ENCODE peak calls at places on chromosome 6, in eight cellular contexts. One of them, this sample, is unnamed.

GRCh38 chr6:123016431-123017110 is 20.5 kb downstream of the CLVS2 start:
- DNase-seq in HFF-Myc: no peak
- DNase-seq in effector memory CD4-positive, alpha-beta T cell: no peak
- DNase-seq in globus pallidus: peak
- DNase-seq in lower leg skin: no peak
- DNase-seq in iPS-NIHi11: no peak
- DNase-seq in kidney: no peak
- DNase-seq in transverse colon: no peak
- DNase-seq in this sample: no peak

GRCh38 chr6:101286146-101286545 is 107.4 kb upstream of the GRIK2 start:
- DNase-seq in effector memory CD4-positive, alpha-beta T cell: no peak
- DNase-seq in HFF-Myc: no peak
- DNase-seq in kidney: no peak
- DNase-seq in lower leg skin: no peak
- DNase-seq in iPS-NIHi11: no peak
- DNase-seq in transverse colon: peak
- DNase-seq in globus pallidus: no peak
- DNase-seq in this sample: no peak

GRCh38 chr6:47042238-47042843 is at the start of gene ADGRF1:
- DNase-seq in effector memory CD4-positive, alpha-beta T cell: no peak
- DNase-seq in lower leg skin: no peak
- DNase-seq in iPS-NIHi11: peak
- DNase-seq in globus pallidus: no peak
- DNase-seq in HFF-Myc: no peak
- DNase-seq in kidney: peak
- DNase-seq in transverse colon: peak
- DNase-seq in this sample: no peak

GRCh38 chr6:77457720-77458349 is 5.5 kb downstream of the HTR1B start:
- DNase-seq in kidney: no peak
- DNase-seq in HFF-Myc: peak
- DNase-seq in iPS-NIHi11: peak
- DNase-seq in lower leg skin: peak
- DNase-seq in transverse colon: peak
- DNase-seq in effector memory CD4-positive, alpha-beta T cell: no peak
- DNase-seq in globus pallidus: peak
- DNase-seq in this sample: no peak

GRCh38 chr6:36467625-36468024 is 24.8 kb downstream of the KCTD20 start:
- DNase-seq in iPS-NIHi11: no peak
- DNase-seq in HFF-Myc: no peak
- DNase-seq in lower leg skin: no peak
- DNase-seq in effector memory CD4-positive, alpha-beta T cell: no peak
- DNase-seq in transverse colon: no peak
- DNase-seq in kidney: no peak
- DNase-seq in globus pallidus: no peak
- DNase-seq in this sample: no peak

GRCh38 chr6:7324520-7324919 is 11.5 kb upstream of the SSR1 start:
- DNase-seq in iPS-NIHi11: no peak
- DNase-seq in lower leg skin: peak
- DNase-seq in globus pallidus: peak
- DNase-seq in kidney: no peak
- DNase-seq in effector memory CD4-positive, alpha-beta T cell: no peak
- DNase-seq in HFF-Myc: no peak
- DNase-seq in transverse colon: peak
- DNase-seq in this sample: no peak

GRCh38 chr6:125196613-125197012 is 43.0 kb downstream of the TPD52L1 start:
- DNase-seq in lower leg skin: no peak
- DNase-seq in HFF-Myc: no peak
- DNase-seq in globus pallidus: no peak
- DNase-seq in effector memory CD4-positive, alpha-beta T cell: no peak
- DNase-seq in transverse colon: no peak
- DNase-seq in iPS-NIHi11: no peak
- DNase-seq in kidney: no peak
- DNase-seq in this sample: no peak

GRCh38 chr6:89950879-89951391 is 56.7 kb downstream of the GJA10 start:
- DNase-seq in lower leg skin: no peak
- DNase-seq in globus pallidus: no peak
- DNase-seq in iPS-NIHi11: no peak
- DNase-seq in transverse colon: no peak
- DNase-seq in effector memory CD4-positive, alpha-beta T cell: no peak
- DNase-seq in kidney: no peak
- DNase-seq in HFF-Myc: no peak
- DNase-seq in this sample: no peak

GRCh38 chr6:156345700-156346099 is 431.5 kb upstream of the ARID1B start:
- DNase-seq in globus pallidus: no peak
- DNase-seq in effector memory CD4-positive, alpha-beta T cell: no peak
- DNase-seq in HFF-Myc: no peak
- DNase-seq in lower leg skin: no peak
- DNase-seq in iPS-NIHi11: no peak
- DNase-seq in transverse colon: no peak
- DNase-seq in kidney: no peak
- DNase-seq in this sample: no peak

GRCh38 chr6:124260337-124260736 is 456.7 kb downstream of the NKAIN2 start:
- DNase-seq in kidney: no peak
- DNase-seq in iPS-NIHi11: peak
- DNase-seq in lower leg skin: no peak
- DNase-seq in transverse colon: no peak
- DNase-seq in globus pallidus: no peak
- DNase-seq in effector memory CD4-positive, alpha-beta T cell: no peak
- DNase-seq in HFF-Myc: no peak
- DNase-seq in this sample: no peak

GRCh38 chr6:81476881-81477280 is 275.6 kb downstream of the TENT5A start:
- DNase-seq in effector memory CD4-positive, alpha-beta T cell: no peak
- DNase-seq in kidney: no peak
- DNase-seq in transverse colon: no peak
- DNase-seq in iPS-NIHi11: no peak
- DNase-seq in lower leg skin: no peak
- DNase-seq in globus pallidus: no peak
- DNase-seq in HFF-Myc: no peak
- DNase-seq in this sample: no peak